ENCODE peak calls at places on chromosomes 7 and 10, in seven cellular contexts. One of them, this sample, is unnamed.

GRCh38 chr10:126013489-126014281 is 117.3 kb downstream of the FANK1 start:
- DNase-seq in left cardiac atrium: no peak
- DNase-seq in fibroblast of mammary gland: peak
- DNase-seq in IMR-90: peak
- DNase-seq in mesendoderm: peak
- DNase-seq in NCI-H460: no peak
- DNase-seq in Kasumi-1: no peak
- DNase-seq in this sample: no peak

GRCh38 chr10:98589007-98589406 is 142.3 kb upstream of the HPS1 start:
- DNase-seq in NCI-H460: peak
- DNase-seq in left cardiac atrium: no peak
- DNase-seq in mesendoderm: no peak
- DNase-seq in fibroblast of mammary gland: peak
- DNase-seq in IMR-90: peak
- DNase-seq in Kasumi-1: no peak
- DNase-seq in this sample: no peak

GRCh38 chr10:44752451-44753441 is 158.4 kb upstream of the TMEM72 start:
- DNase-seq in mesendoderm: no peak
- DNase-seq in Kasumi-1: no peak
- DNase-seq in fibroblast of mammary gland: peak
- DNase-seq in NCI-H460: no peak
- DNase-seq in left cardiac atrium: no peak
- DNase-seq in IMR-90: peak
- DNase-seq in this sample: peak

GRCh38 chr7:142384508-142384922 is 126.7 kb upstream of the PRSS58 start:
- DNase-seq in Kasumi-1: peak
- DNase-seq in NCI-H460: no peak
- DNase-seq in left cardiac atrium: no peak
- DNase-seq in IMR-90: peak
- DNase-seq in fibroblast of mammary gland: peak
- DNase-seq in mesendoderm: no peak
- DNase-seq in this sample: peak

GRCh38 chr7:99380823-99381663 is 6.5 kb downstream of the ARPC1B start:
- DNase-seq in NCI-H460: no peak
- DNase-seq in left cardiac atrium: no peak
- DNase-seq in mesendoderm: no peak
- DNase-seq in IMR-90: no peak
- DNase-seq in Kasumi-1: no peak
- DNase-seq in fibroblast of mammary gland: no peak
- DNase-seq in this sample: no peak

GRCh38 chr10:48701139-48701901 is 16.6 kb downstream of the WDFY4 start:
- DNase-seq in fibroblast of mammary gland: no peak
- DNase-seq in IMR-90: no peak
- DNase-seq in left cardiac atrium: no peak
- DNase-seq in mesendoderm: peak
- DNase-seq in NCI-H460: no peak
- DNase-seq in Kasumi-1: no peak
- DNase-seq in this sample: no peak

GRCh38 chr10:103493911-103494877 is 689 bp downstream of the NEURL1 start:
- DNase-seq in left cardiac atrium: no peak
- DNase-seq in IMR-90: no peak
- DNase-seq in mesendoderm: no peak
- DNase-seq in Kasumi-1: no peak
- DNase-seq in NCI-H460: no peak
- DNase-seq in fibroblast of mammary gland: no peak
- DNase-seq in this sample: no peak

GRCh38 chr10:22988581-22989360 is 60.9 kb downstream of the ARMC3 start:
- DNase-seq in mesendoderm: peak
- DNase-seq in left cardiac atrium: peak
- DNase-seq in IMR-90: peak
- DNase-seq in Kasumi-1: peak
- DNase-seq in fibroblast of mammary gland: peak
- DNase-seq in NCI-H460: peak
- DNase-seq in this sample: no peak

GRCh38 chr10:70417568-70417967 is 13.6 kb downstream of the EIF4EBP2 start:
- DNase-seq in left cardiac atrium: no peak
- DNase-seq in mesendoderm: no peak
- DNase-seq in fibroblast of mammary gland: peak
- DNase-seq in NCI-H460: no peak
- DNase-seq in IMR-90: peak
- DNase-seq in Kasumi-1: no peak
- DNase-seq in this sample: no peak

GRCh38 chr10:51718804-51719291 is 19.5 kb upstream of the CSTF2T start:
- DNase-seq in IMR-90: peak
- DNase-seq in left cardiac atrium: no peak
- DNase-seq in Kasumi-1: no peak
- DNase-seq in fibroblast of mammary gland: peak
- DNase-seq in mesendoderm: peak
- DNase-seq in NCI-H460: no peak
- DNase-seq in this sample: no peak

GRCh38 chr10:110502851-110503301 is 5.2 kb downstream of the DUSP5 start:
- DNase-seq in Kasumi-1: peak
- DNase-seq in NCI-H460: no peak
- DNase-seq in mesendoderm: no peak
- DNase-seq in fibroblast of mammary gland: peak
- DNase-seq in IMR-90: peak
- DNase-seq in left cardiac atrium: peak
- DNase-seq in this sample: no peak

GRCh38 chr10:122323941-122324675 is 50.4 kb upstream of the PLEKHA1 start:
- DNase-seq in left cardiac atrium: no peak
- DNase-seq in NCI-H460: no peak
- DNase-seq in fibroblast of mammary gland: peak
- DNase-seq in IMR-90: no peak
- DNase-seq in Kasumi-1: no peak
- DNase-seq in mesendoderm: no peak
- DNase-seq in this sample: no peak

GRCh38 chr7:54349259-54349658 is 192.9 kb upstream of the VSTM2A start:
- DNase-seq in NCI-H460: no peak
- DNase-seq in mesendoderm: peak
- DNase-seq in fibroblast of mammary gland: peak
- DNase-seq in Kasumi-1: no peak
- DNase-seq in left cardiac atrium: no peak
- DNase-seq in IMR-90: no peak
- DNase-seq in this sample: no peak